ENCODE peak calls at places on chromosomes 16 and 17, in six cellular contexts. R is NCI-H1092 treated with DMSO at 0.1 percent for 48 hours, Z is fibroblast of the conjunctiva, I is mesendoderm, Y is RCC 7860, X is NAMALWA. K is an unnamed sample.

GRCh38 chr16:50360779-50361178 is 8.0 kb downstream of the BRD7 start:
- DNase-seq in R (no peak), Z (no peak), I (peak), Y (no peak), X (no peak), K (no peak)

GRCh38 chr16:51150159-51150893 is 744 bp downstream of the SALL1 start:
- DNase-seq in R (no peak), Z (no peak), I (no peak), Y (no peak), X (no peak), K (no peak)

GRCh38 chr16:83779881-83780280 is 27.9 kb upstream of the HSBP1 start:
- DNase-seq in R (peak), Z (peak), I (no peak), Y (no peak), X (no peak), K (no peak)

GRCh38 chr17:19727466-19728113 is 11.2 kb upstream of the SLC47A2 start:
- DNase-seq in R (no peak), Z (peak), I (no peak), Y (no peak), X (no peak), K (no peak)

GRCh38 chr17:77002103-77003045 is 134.2 kb downstream of the MGAT5B start:
- DNase-seq in R (no peak), Z (no peak), I (peak), Y (peak), X (no peak), K (no peak)

GRCh38 chr16:81170824-81171223 is 67.7 kb upstream of the BCO1 start:
- DNase-seq in R (no peak), Z (no peak), I (peak), Y (no peak), X (no peak), K (no peak)

GRCh38 chr17:81239714-81240555 is 817 bp downstream of the NDUFAF8 start:
- DNase-seq in R (peak), Z (no peak), I (no peak), Y (peak), X (peak), K (peak)

GRCh38 chr17:27532269-27533067 is 76.2 kb downstream of the KSR1 start:
- DNase-seq in R (no peak), Z (peak), I (peak), Y (no peak), X (no peak), K (peak)

GRCh38 chr17:69596141-69596540 is 181.6 kb downstream of the MAP2K6 start:
- DNase-seq in R (no peak), Z (no peak), I (no peak), Y (no peak), X (no peak), K (no peak)

GRCh38 chr17:16398270-16399267 is 16.8 kb upstream of the TRPV2 start:
- DNase-seq in R (no peak), Z (no peak), I (peak), Y (no peak), X (peak), K (peak)

GRCh38 chr17:4130715-4131114 is 12.1 kb downstream of the ZZEF1 start:
- DNase-seq in R (no peak), Z (no peak), I (no peak), Y (no peak), X (no peak), K (peak)

GRCh38 chr16:63530208-63530607 is 1494.0 kb upstream of the CDH8 start:
- DNase-seq in R (no peak), Z (no peak), I (peak), Y (no peak), X (peak), K (no peak)

GRCh38 chr16:11440657-11441012 is 95.4 kb downstream of the RMI2 start:
- DNase-seq in R (no peak), Z (no peak), I (no peak), Y (no peak), X (no peak), K (no peak)

GRCh38 chr17:17568772-17569195 is 22.7 kb downstream of the PEMT start:
- DNase-seq in R (peak), Z (no peak), I (peak), Y (peak), X (peak), K (peak)

K was measured in KBM-7.